ENCODE peak calls at places on chromosome 20, in nine cellular contexts. D is GM12878, S is upper lobe of right lung, H is OCI-LY7, P is lower lobe of right lung, W is left lung, R is endothelial cell of umbilical vein, U is adrenal gland, F is A549. A is an unnamed sample.

GRCh38 chr20:23094213-23094896 is 8.2 kb upstream of the CD93 start:
- DNase-seq in D (no peak), S (no peak), H (no peak), P (no peak), W (no peak), R (no peak), U (no peak), F (no peak), A (no peak)

GRCh38 chr20:20690676-20691476 is 21.6 kb downstream of the RALGAPA2 start:
- DNase-seq in D (peak), S (no peak), H (no peak), P (no peak), W (no peak), R (no peak), U (no peak), F (no peak), A (no peak)

GRCh38 chr20:14673164-14673563 is 335.8 kb upstream of the FLRT3 start:
- DNase-seq in D (no peak), S (no peak), H (no peak), P (no peak), W (no peak), R (no peak), U (no peak), F (peak), A (no peak)

GRCh38 chr20:3235661-3236324 is 3.2 kb downstream of the SLC4A11 start:
- DNase-seq in D (no peak), S (no peak), H (no peak), P (no peak), W (no peak), R (peak), U (no peak), F (no peak), A (no peak)

GRCh38 chr20:36827541-36828279 is 48.2 kb upstream of the TLDC2 start:
- DNase-seq in D (peak), S (no peak), H (no peak), P (no peak), W (no peak), R (no peak), U (peak), F (no peak), A (no peak)

GRCh38 chr20:300345-300744 is 3.0 kb downstream of the ZCCHC3 start:
- DNase-seq in D (no peak), S (no peak), H (peak), P (no peak), W (no peak), R (no peak), U (no peak), F (no peak), A (no peak)

GRCh38 chr20:47204008-47204745 is 152.3 kb downstream of the ZMYND8 start:
- DNase-seq in D (no peak), S (no peak), H (no peak), P (no peak), W (no peak), R (no peak), U (no peak), F (peak), A (no peak)

GRCh38 chr20:44678990-44679611 is 27.6 kb upstream of the ADA start:
- DNase-seq in D (no peak), S (no peak), H (no peak), P (no peak), W (no peak), R (no peak), U (no peak), F (no peak), A (no peak)

GRCh38 chr20:38315290-38315966 is 11.5 kb downstream of the BPI start:
- DNase-seq in D (no peak), S (no peak), H (no peak), P (no peak), W (no peak), R (no peak), U (no peak), F (peak), A (no peak)

GRCh38 chr20:13243826-13244376 is 22.8 kb downstream of the ISM1 start:
- DNase-seq in D (no peak), S (no peak), H (no peak), P (no peak), W (no peak), R (no peak), U (no peak), F (peak), A (no peak)

GRCh38 chr20:1818247-1818840 is 76.9 kb upstream of the SIRPA start:
- DNase-seq in D (no peak), S (no peak), H (no peak), P (no peak), W (no peak), R (no peak), U (peak), F (no peak), A (no peak)

GRCh38 chr20:48357714-48358113 is 470.1 kb downstream of the PREX1 start:
- DNase-seq in D (no peak), S (no peak), H (no peak), P (no peak), W (no peak), R (no peak), U (no peak), F (no peak), A (no peak)

GRCh38 chr20:3674447-3674846 is 7.4 kb downstream of the ADAM33 start:
- DNase-seq in D (no peak), S (no peak), H (no peak), P (no peak), W (no peak), R (no peak), U (no peak), F (no peak), A (no peak)

GRCh38 chr20:1062334-1063015 is 55.9 kb upstream of the PSMF1 start:
- DNase-seq in D (no peak), S (no peak), H (no peak), P (no peak), W (no peak), R (no peak), U (no peak), F (no peak), A (no peak)

GRCh38 chr20:61654726-61655125 is 402.7 kb downstream of the CDH4 start:
- DNase-seq in D (no peak), S (peak), H (no peak), P (no peak), W (no peak), R (no peak), U (no peak), F (no peak), A (no peak)

GRCh38 chr20:34112600-34113061 is 588 bp upstream of the EIF2S2 start:
- DNase-seq in D (no peak), S (peak), H (no peak), P (no peak), W (no peak), R (peak), U (peak), F (peak), A (peak)

GRCh38 chr20:19251506-19251905 is 39.1 kb downstream of the SLC24A3 start:
- DNase-seq in D (no peak), S (no peak), H (no peak), P (no peak), W (no peak), R (no peak), U (no peak), F (no peak), A (no peak)

GRCh38 chr20:19317240-19318069 is 105.0 kb downstream of the SLC24A3 start:
- DNase-seq in D (no peak), S (no peak), H (no peak), P (no peak), W (no peak), R (no peak), U (no peak), F (no peak), A (no peak)

GRCh38 chr20:50003253-50003656 is 20.5 kb downstream of the SNAI1 start:
- DNase-seq in D (no peak), S (no peak), H (no peak), P (no peak), W (no peak), R (no peak), U (no peak), F (peak), A (no peak)

GRCh38 chr20:51385941-51386530 is 156.5 kb downstream of the NFATC2 start:
- DNase-seq in D (no peak), S (peak), H (peak), P (no peak), W (no peak), R (peak), U (no peak), F (peak), A (no peak)

GRCh38 chr20:11847827-11848226 is 69.9 kb upstream of the BTBD3 start:
- DNase-seq in D (no peak), S (no peak), H (no peak), P (no peak), W (no peak), R (peak), U (no peak), F (no peak), A (no peak)

GRCh38 chr20:53954734-53955658 is 115.4 kb downstream of the BCAS1 start:
- DNase-seq in D (no peak), S (no peak), H (no peak), P (no peak), W (no peak), R (no peak), U (no peak), F (no peak), A (no peak)

GRCh38 chr20:63490416-63490815 is 8.5 kb downstream of the EEF1A2 start:
- DNase-seq in D (no peak), S (no peak), H (no peak), P (no peak), W (peak), R (no peak), U (no peak), F (no peak), A (no peak)

GRCh38 chr20:62359491-62360121 is 7.5 kb downstream of the LAMA5 start:
- DNase-seq in D (no peak), S (no peak), H (no peak), P (peak), W (peak), R (peak), U (no peak), F (peak), A (no peak)

GRCh38 chr20:50283922-50284810 is 93.5 kb downstream of the CEBPB start:
- DNase-seq in D (no peak), S (peak), H (no peak), P (peak), W (peak), R (no peak), U (peak), F (peak), A (no peak)

GRCh38 chr20:21511485-21511849 is 2.4 kb downstream of the NKX2-2 start:
- DNase-seq in D (no peak), S (no peak), H (no peak), P (no peak), W (no peak), R (no peak), U (no peak), F (no peak), A (no peak)

GRCh38 chr20:40682104-40683045 is 6.7 kb downstream of the MAFB start:
- DNase-seq in D (no peak), S (peak), H (no peak), P (peak), W (peak), R (no peak), U (no peak), F (no peak), A (no peak)

GRCh38 chr20:40685349-40685748 is 3.7 kb downstream of the MAFB start:
- DNase-seq in D (no peak), S (no peak), H (no peak), P (no peak), W (no peak), R (no peak), U (no peak), F (no peak), A (no peak)

GRCh38 chr20:40683221-40683893 is 5.7 kb downstream of the MAFB start:
- DNase-seq in D (no peak), S (peak), H (no peak), P (peak), W (peak), R (no peak), U (no peak), F (no peak), A (no peak)

GRCh38 chr20:40681684-40682083 is 7.4 kb downstream of the MAFB start:
- DNase-seq in D (no peak), S (no peak), H (no peak), P (no peak), W (no peak), R (no peak), U (no peak), F (no peak), A (no peak)

DNA sequence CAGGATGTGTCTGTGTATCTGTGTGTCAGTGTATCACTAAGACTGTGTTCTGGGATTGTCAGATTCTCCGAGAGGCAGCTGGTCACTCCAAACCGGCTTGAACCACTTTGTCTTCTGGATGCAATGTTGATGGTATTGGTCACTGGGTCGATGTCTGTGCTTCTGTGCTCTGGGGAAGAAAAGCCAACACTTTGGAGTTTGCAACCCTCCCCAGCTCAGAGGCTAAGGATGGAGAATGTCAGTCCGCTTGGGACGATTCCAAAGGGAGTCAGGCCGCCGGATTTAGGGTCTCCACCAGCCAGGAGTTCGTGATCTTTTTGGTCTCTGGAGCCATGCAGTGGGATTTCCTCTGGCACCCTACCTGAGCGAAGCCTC is 5.2 kb downstream of the MAFB start:
- DNase-seq in D (no peak), S (no peak), H (no peak), P (no peak), W (no peak), R (no peak), U (no peak), F (no peak), A (no peak)
- H3K4me3 ChIP-seq in D (no peak), S (peak), H (no peak), P (peak), W (no peak), R (no peak), U (no peak), F (no peak), A (no peak)

GRCh38 chr20:16926626-16927025 is 178.5 kb downstream of the OTOR start:
- DNase-seq in D (no peak), S (no peak), H (no peak), P (no peak), W (no peak), R (no peak), U (no peak), F (no peak), A (no peak)
- H3K27ac ChIP-seq in D (no peak), S (no peak), H (no peak), P (no peak), W (no peak), R (no peak), U (no peak), F (no peak), A (no peak)

DNA sequence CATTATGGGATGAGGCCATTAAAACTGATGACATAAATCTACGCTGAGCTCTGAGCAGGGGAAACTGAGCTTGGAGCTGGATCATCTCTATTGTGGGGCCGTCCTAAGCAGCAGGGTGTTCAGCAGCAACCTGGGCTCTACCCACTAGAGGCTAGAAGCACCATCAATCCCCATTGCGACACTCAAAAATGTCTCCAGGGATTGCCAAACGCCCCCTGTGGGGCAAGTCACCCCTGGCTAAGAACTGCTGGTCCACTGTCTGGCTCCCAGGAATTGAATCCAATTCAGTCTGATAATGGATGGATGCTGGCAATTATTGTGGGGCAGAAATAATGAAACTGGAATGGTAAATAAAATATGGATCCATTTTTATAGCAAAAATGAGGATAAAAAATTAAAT is 38.2 kb downstream of the PMEPA1 start:
- DNase-seq in D (no peak), S (no peak), H (no peak), P (no peak), W (no peak), R (no peak), U (no peak), F (no peak), A (no peak)
- H3K4me3 ChIP-seq in D (no peak), S (no peak), H (no peak), P (no peak), W (no peak), R (no peak), U (no peak), F (no peak), A (no peak)

GRCh38 chr20:7637184-7637583 is 303.1 kb downstream of the HAO1 start:
- DNase-seq in D (no peak), S (no peak), H (no peak), P (no peak), W (no peak), R (peak), U (no peak), F (no peak), A (no peak)
- H3K27ac ChIP-seq in D (no peak), S (no peak), H (no peak), P (no peak), W (no peak), R (peak), U (no peak), F (no peak), A (no peak)